ENCODE peak calls at places on chromosomes 5 and 9, in eight cellular contexts. O, Y, U, P, R, F, H and G are unnamed samples.

GRCh38 chr5:136145030-136145429 is 12.4 kb downstream of the SMAD5 start:
- DNase-seq in O (no peak), H (no peak), U (no peak), P (no peak), Y (no peak), R (no peak), F (no peak), G (no peak)

GRCh38 chr5:107826311-107827000 is 155.7 kb upstream of the EFNA5 start:
- DNase-seq in F (no peak), H (no peak), U (no peak), P (no peak), Y (no peak), O (no peak), R (no peak), G (no peak)

GRCh38 chr9:126694206-126695081 is 80.7 kb downstream of the LMX1B start:
- DNase-seq in Y (peak; percentile 66), U (peak; percentile 30), H (no peak), P (no peak), R (no peak), O (no peak), F (no peak), G (peak; percentile 28)

GRCh38 chr5:34582364-34582763 is 73.8 kb upstream of the RAI14 start:
- DNase-seq in R (no peak), Y (no peak), O (no peak), H (no peak), F (no peak), U (no peak), P (no peak), G (no peak)

GRCh38 chr9:112074250-112075008 is 100.7 kb downstream of the SUSD1 start:
- DNase-seq in O (peak; percentile 79), Y (no peak), U (peak; percentile 64), F (peak; percentile 98), R (peak; percentile 84), P (peak; percentile 51), H (peak; percentile 91), G (no peak)

GRCh38 chr5:124634228-124634819 is 112.1 kb downstream of the ZNF608 start:
- DNase-seq in P (no peak), F (no peak), H (no peak), R (no peak), U (no peak), Y (no peak), O (no peak), G (no peak)

GRCh38 chr9:13088734-13089427 is 190.6 kb downstream of the MPDZ start:
- DNase-seq in F (peak; percentile 75), R (peak; percentile 18), Y (no peak), H (no peak), U (peak; percentile 70), O (peak; percentile 5), P (no peak), G (no peak)

GRCh38 chr5:125835293-125836172 is 587.7 kb upstream of the GRAMD2B start:
- DNase-seq in F (peak; percentile 80), O (peak; percentile 54), P (no peak), U (no peak), Y (no peak), H (no peak), R (no peak), G (no peak)

GRCh38 chr5:117881426-117882230 is 1106.7 kb downstream of the DTWD2 start:
- DNase-seq in F (no peak), H (no peak), P (no peak), O (no peak), U (no peak), Y (no peak), R (no peak), G (no peak)

GRCh38 chr9:132987021-132987620 is 8.6 kb downstream of the GFI1B start:
- DNase-seq in O (no peak), H (no peak), P (no peak), R (no peak), Y (no peak), F (no peak), U (no peak), G (no peak)

GRCh38 chr5:150288361-150288760 is 1.2 kb downstream of the CAMK2A start:
- DNase-seq in H (no peak), R (no peak), U (no peak), F (no peak), P (no peak), O (no peak), Y (peak; percentile 30), G (no peak)

GRCh38 chr9:108552459-108553040 is 303.2 kb downstream of the ACTL7B start:
- DNase-seq in F (peak; percentile 12), Y (no peak), U (no peak), O (peak; percentile 68), R (no peak), P (no peak), H (no peak), G (no peak)

GRCh38 chr5:10286552-10287227 is 21.0 kb downstream of the CMBL start:
- DNase-seq in Y (no peak), U (no peak), F (no peak), R (no peak), O (no peak), P (no peak), H (no peak), G (no peak)

GRCh38 chr5:176948458-176948857 is 49.3 kb upstream of the HK3 start:
- DNase-seq in P (no peak), O (no peak), U (no peak), R (no peak), H (no peak), F (no peak), Y (no peak), G (no peak)

GRCh38 chr5:112691341-112691685 is 46.4 kb upstream of the APC start:
- DNase-seq in H (no peak), F (no peak), Y (no peak), R (no peak), P (no peak), U (no peak), O (no peak), G (no peak)
- TF ChIP-seq CTCF in H (no peak), F (no peak), Y (no peak), R (no peak), P (no peak), U (no peak), O (no peak), G (no peak)

GRCh38 chr9:35415769-35416427 is 74.0 kb upstream of the RUSC2 start:
- DNase-seq in P (no peak), U (no peak), H (no peak), R (no peak), F (no peak), Y (no peak), O (no peak), G (no peak)
- TF ChIP-seq CTCF in P (no peak), U (no peak), H (no peak), R (no peak), F (no peak), Y (no peak), O (no peak), G (no peak)

GRCh38 chr5:128673010-128673409 is 135.0 kb upstream of the FBN2 start:
- DNase-seq in P (no peak), O (no peak), R (no peak), H (no peak), U (no peak), F (peak; percentile 36), Y (no peak), G (no peak)
- TF ChIP-seq CTCF in P (no peak), O (no peak), R (no peak), H (no peak), U (no peak), F (no peak), Y (no peak), G (no peak)

DNA sequence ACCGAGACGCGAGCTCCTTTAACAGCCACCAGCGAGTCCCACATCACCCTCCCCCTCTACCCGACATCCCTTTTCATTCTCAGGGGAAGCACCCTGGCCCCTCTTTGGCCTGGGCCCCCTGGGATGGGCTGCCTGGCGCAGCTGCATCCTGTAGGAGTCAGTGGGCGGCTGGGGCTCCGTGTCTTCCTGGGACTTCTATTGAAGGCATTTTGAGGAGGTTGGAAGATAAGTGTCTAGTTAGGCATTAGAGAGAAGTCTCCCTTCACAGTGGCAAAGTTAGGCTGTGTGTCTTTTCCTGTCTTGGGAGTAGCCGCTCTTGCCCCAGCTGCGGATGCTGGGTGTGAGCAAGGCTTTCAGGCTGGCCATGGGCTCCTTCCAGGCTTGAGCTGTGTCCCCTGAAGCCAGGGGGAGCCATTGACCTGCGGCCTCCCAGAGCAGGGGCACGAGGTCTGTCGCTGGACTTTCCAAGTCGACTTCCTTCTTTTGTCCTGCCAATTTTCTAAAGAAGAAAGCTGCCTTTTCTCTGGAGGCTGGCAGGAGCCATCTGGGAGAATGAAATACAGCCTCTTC is 18.6 kb upstream of the NKD2 start:
- DNase-seq in P (no peak), U (peak; percentile 56), Y (no peak), F (peak; percentile 57), O (peak; percentile 67), R (no peak), H (no peak), G (no peak)
- TF ChIP-seq CTCF in P (no peak), U (peak; percentile 43), Y (peak; percentile 68), F (peak; percentile 36), O (peak; percentile 38), R (peak; percentile 13), H (no peak), G (no peak)

DNA sequence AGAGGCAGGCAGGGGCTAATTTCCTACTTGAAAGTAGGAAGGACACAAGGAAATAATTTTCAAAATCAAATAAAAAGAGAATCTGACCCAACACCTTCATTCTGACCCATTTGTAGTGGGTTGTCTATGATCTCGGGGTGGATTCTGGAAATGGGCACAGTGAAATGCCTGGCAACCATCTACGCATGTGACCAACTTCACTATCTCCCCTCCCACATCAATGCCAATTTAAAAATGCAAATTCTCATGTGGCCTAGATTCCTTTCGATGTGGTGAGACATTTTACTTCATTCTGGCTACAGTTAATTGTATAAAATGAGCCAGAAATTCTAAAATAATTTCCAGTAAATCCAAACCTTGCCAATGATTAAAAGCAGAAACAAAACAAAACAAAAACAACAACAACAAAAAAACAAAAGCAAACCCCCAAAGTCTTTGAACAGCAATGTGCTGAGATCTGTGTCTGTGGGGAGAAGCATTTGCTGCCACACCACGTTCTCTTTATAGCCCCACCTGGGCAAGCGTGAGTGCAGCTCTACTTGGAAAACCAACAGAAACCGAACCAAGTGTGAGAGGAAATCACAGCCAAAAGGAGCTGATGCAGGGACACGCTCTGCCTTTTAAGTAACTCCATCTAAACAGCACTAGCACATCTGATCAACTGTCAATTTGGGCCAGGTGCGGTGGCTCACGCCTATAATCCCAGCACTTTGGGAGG is 59.0 kb downstream of the USP20 start:
- DNase-seq in O (no peak), F (no peak), U (no peak), Y (peak; percentile 32), H (no peak), P (no peak), R (no peak), G (no peak)
- TF ChIP-seq CTCF in O (no peak), F (no peak), U (no peak), Y (no peak), H (no peak), P (no peak), R (no peak), G (no peak)

DNA sequence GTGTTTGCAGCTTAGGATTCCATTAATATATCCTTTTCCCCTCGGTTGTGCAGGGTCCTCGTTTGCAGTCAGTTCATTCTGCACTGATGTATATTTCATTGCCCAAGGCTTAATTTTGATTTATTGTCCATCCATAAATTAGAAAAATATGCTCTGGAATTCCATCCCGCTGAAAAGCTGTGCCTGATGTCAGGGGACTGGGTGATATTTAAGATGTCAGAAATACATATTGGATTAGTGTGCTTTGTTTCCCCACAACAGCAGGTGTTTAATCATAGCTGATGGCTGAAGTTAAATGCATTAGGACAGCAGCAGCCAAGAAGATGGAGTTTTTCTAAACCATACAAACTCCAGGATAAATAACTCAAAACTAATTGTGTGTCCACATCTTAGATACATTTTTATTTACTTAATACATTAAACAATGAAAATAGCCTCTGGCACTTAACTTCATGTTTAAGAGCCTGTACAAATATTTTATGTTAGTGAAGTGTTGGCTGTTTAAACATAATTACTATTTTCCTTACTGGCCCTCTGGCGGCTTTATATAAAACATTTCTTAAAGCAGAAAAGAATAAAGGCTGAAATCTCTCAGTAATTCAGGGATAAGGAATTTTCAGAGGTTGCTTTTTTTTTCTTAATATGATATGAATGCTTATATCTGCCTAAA is 170.4 kb upstream of the TBCA start:
- DNase-seq in F (no peak), P (no peak), R (no peak), Y (no peak), H (no peak), O (no peak), U (no peak), G (no peak)
- TF ChIP-seq CTCF in F (no peak), P (no peak), R (no peak), Y (no peak), H (no peak), O (no peak), U (no peak), G (no peak)